ENCODE peak calls at places on chromosomes 3 and 15, in seven cellular contexts. K is endothelial cell of umbilical vein, C is GM12878, V is HepG2, S is IMR-90, I is H1, T is K562. L is an unnamed sample.
A peak's percentile ranks its signal among the peaks of the same experiment; 100 is the strongest.

GRCh38 chr15:64623347-64624024 is 151.9 kb downstream of the RBPMS2 start:
- DNase-seq in K (no peak), C (peak; percentile 54), V (no peak), S (peak; percentile 24), I (no peak), T (no peak), L (no peak)

GRCh38 chr15:33580526-33580925 is 269.8 kb downstream of the RYR3 start:
- DNase-seq in K (no peak), C (no peak), V (no peak), S (no peak), I (no peak), T (no peak), L (no peak)

GRCh38 chr15:31447893-31448634 is 121.4 kb downstream of the KLF13 start:
- DNase-seq in K (no peak), C (no peak), V (no peak), S (no peak), I (no peak), T (no peak), L (no peak)

GRCh38 chr15:100150906-100151305 is 190.9 kb downstream of the ADAMTS17 start:
- DNase-seq in K (no peak), C (no peak), V (no peak), S (no peak), I (no peak), T (no peak), L (no peak)

GRCh38 chr15:31251165-31251564 is 75.5 kb upstream of the KLF13 start:
- DNase-seq in K (no peak), C (no peak), V (no peak), S (no peak), I (no peak), T (no peak), L (no peak)

GRCh38 chr15:24856397-24857093 is 98.2 kb upstream of the SNRPN start:
- DNase-seq in K (peak; percentile 87), C (no peak), V (no peak), S (peak; percentile 79), I (peak; percentile 97), T (peak; percentile 11), L (no peak)

GRCh38 chr3:145125307-145125706 is 1035.7 kb downstream of the PLOD2 start:
- DNase-seq in K (no peak), C (no peak), V (no peak), S (no peak), I (no peak), T (no peak), L (no peak)

GRCh38 chr15:27249723-27250160 is 278.8 kb downstream of the GABRG3 start:
- DNase-seq in K (no peak), C (no peak), V (no peak), S (no peak), I (no peak), T (no peak), L (no peak)

GRCh38 chr15:47443839-47444238 is 273.5 kb upstream of the SEMA6D start:
- DNase-seq in K (no peak), C (no peak), V (no peak), S (peak; percentile 65), I (no peak), T (no peak), L (no peak)

GRCh38 chr3:16849795-16850194 is 35.0 kb upstream of the PLCL2 start:
- DNase-seq in K (peak; percentile 81), C (no peak), V (no peak), S (peak; percentile 55), I (no peak), T (no peak), L (no peak)

GRCh38 chr3:178420033-178420432 is 116.2 kb upstream of the KCNMB2 start:
- DNase-seq in K (no peak), C (no peak), V (no peak), S (no peak), I (no peak), T (no peak), L (no peak)

GRCh38 chr3:27425896-27426565 is 56.8 kb upstream of the NEK10 start:
- DNase-seq in K (no peak), C (no peak), V (no peak), S (no peak), I (no peak), T (no peak), L (no peak)

GRCh38 chr15:45790325-45790943 is 155.6 kb downstream of the SQOR start:
- DNase-seq in K (peak; percentile 25), C (no peak), V (peak; percentile 14), S (peak; percentile 7), I (no peak), T (peak; percentile 6), L (peak; percentile 6)

GRCh38 chr15:74184582-74185091 is 11.1 kb downstream of the ISLR start:
- DNase-seq in K (no peak), C (no peak), V (no peak), S (no peak), I (no peak), T (no peak), L (no peak)

GRCh38 chr3:118990818-118991560 is 43.7 kb downstream of the IGSF11 start:
- DNase-seq in K (no peak), C (no peak), V (no peak), S (no peak), I (no peak), T (no peak), L (no peak)

GRCh38 chr15:40925863-40926658 is 3.1 kb upstream of the DLL4 start:
- DNase-seq in K (no peak), C (no peak), V (no peak), S (no peak), I (no peak), T (peak; percentile 28), L (no peak)

GRCh38 chr3:14352002-14352627 is 50.3 kb upstream of the SLC6A6 start:
- DNase-seq in K (no peak), C (peak; percentile 30), V (peak; percentile 19), S (peak; percentile 7), I (no peak), T (peak; percentile 96), L (peak; percentile 91)

GRCh38 chr3:4956743-4957142 is 22.5 kb upstream of the BHLHE40 start:
- DNase-seq in K (no peak), C (no peak), V (no peak), S (no peak), I (no peak), T (no peak), L (no peak)

GRCh38 chr15:31155136-31155535 is 53.6 kb upstream of the TRPM1 start:
- DNase-seq in K (no peak), C (no peak), V (no peak), S (no peak), I (no peak), T (no peak), L (no peak)

GRCh38 chr3:42961633-42962032 is 17.5 kb upstream of the GASK1A start:
- DNase-seq in K (peak; percentile 55), C (no peak), V (peak; percentile 42), S (peak; percentile 56), I (no peak), T (peak; percentile 59), L (peak; percentile 41)

DNA sequence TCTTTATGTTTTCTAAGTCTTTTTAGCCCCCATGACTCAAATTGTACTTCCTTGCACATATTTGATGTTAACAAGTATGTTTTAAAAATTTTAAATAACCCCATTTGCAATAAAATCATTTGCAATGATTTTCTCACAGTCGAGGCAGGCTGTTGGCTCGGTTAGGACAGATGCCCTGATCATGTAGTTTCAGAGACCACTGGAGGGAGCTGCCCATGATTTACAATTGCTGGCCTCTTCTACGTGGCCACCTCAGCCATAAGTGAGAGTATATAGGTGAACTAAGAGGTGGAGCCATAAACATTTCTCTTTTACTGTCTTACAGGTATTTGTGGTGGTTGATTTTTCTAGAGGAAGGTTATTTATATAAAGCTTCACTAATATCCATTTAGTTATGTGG is 1.7 kb downstream of the DTWD1 start:
- DNase-seq in K (no peak), C (no peak), V (no peak), S (no peak), I (no peak), T (peak; percentile 31), L (no peak)
- H3K9ac ChIP-seq in K (no peak overlapping the region), C (no peak overlapping the region), V (no peak overlapping the region), S (peak overlapping the region; percentile 23), I (no peak overlapping the region), T (no peak overlapping the region), L (no peak overlapping the region)

GRCh38 chr3:98460220-98460619 is 2.8 kb upstream of the OR5K1 start:
- DNase-seq in K (no peak), C (no peak), V (no peak), S (no peak), I (no peak), T (no peak), L (no peak)
- TF ChIP-seq POLR2A in K (no peak), C (no peak), V (no peak), S (no peak), I (no peak), T (no peak), L (no peak)

DNA sequence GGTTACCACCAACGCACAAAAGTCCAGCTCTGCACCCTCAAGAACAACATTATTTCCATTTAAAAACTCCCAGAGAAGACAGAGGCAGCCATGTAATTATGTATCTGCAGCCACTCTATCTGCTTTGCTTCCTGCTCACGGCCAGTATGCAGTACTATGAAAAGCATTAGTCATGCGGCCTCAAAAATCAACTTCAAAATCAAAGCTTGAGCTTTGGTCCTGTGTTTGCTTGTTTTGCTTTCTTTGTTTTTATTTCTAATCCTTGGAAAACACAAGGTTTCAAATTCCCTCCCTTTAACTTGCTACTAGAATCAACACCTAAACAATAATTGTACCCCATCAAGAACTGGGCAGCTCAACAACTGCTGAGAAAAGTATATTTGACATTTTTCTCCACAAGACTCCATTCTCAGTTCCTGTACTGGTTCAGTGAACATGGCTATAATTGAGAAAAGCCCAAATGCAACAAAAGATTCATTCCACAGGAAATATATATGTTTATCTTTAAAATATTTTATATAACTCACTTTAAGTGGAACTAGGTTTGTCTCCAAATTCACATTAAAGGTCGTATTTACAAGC is 37.6 kb downstream of the GBE1 start:
- DNase-seq in K (peak; percentile 78), C (no peak), V (peak; percentile 41), S (peak; percentile 59), I (no peak), T (peak; percentile 29), L (no peak)
- H3K9ac ChIP-seq in K (peak overlapping the region; percentile 76), C (no peak overlapping the region), V (peak overlapping the region; percentile 39), S (peak overlapping the region; percentile 95), I (no peak overlapping the region), T (no peak overlapping the region), L (no peak overlapping the region)

GRCh38 chr3:187013080-187013838 is 82.9 kb downstream of the ST6GAL1 start:
- DNase-seq in K (peak; percentile 87), C (no peak), V (no peak), S (peak; percentile 74), I (no peak), T (no peak), L (no peak)

GRCh38 chr3:187015903-187016638 is 85.7 kb downstream of the ST6GAL1 start:
- DNase-seq in K (peak; percentile 61), C (peak; percentile 93), V (no peak), S (no peak), I (no peak), T (no peak), L (no peak)

GRCh38 chr3:187014417-187014864 is 84.1 kb downstream of the ST6GAL1 start:
- DNase-seq in K (peak; percentile 90), C (no peak), V (no peak), S (peak; percentile 28), I (no peak), T (no peak), L (no peak)

GRCh38 chr3:187011915-187012314 is 81.6 kb downstream of the ST6GAL1 start:
- DNase-seq in K (peak; percentile 22), C (no peak), V (no peak), S (no peak), I (no peak), T (no peak), L (no peak)

DNA sequence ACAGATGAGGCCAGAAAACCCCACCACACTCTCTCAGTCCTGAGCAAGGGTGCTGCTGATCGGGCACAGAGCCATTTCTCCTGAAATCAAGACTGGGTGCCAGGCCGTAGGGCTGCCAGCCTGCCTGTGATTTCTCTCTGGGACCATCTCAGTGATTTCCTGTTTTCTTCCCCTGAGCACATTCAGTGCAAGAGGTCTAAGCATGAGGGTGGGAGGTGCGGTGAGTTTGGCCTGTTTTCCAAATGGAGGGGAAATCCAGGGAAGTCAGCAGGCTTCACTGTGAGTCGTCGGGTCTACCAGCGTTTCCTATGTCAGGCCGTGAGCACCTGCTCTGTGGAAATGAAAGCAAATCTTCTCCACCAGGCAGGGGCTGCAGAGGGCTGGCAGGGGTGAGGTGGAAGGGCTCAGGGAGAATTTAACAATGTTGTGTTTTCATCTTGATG is 82.3 kb downstream of the ST6GAL1 start:
- DNase-seq in K (peak; percentile 95), C (no peak), V (no peak), S (peak; percentile 64), I (no peak), T (no peak), L (no peak)
- TF ChIP-seq POLR2A in K (peak; percentile 22), C (peak; percentile 43), V (no peak), S (no peak), I (no peak), T (no peak), L (no peak)

L was measured in HCT116.